ENCODE peak calls at places on chromosomes 4 and X, in nine cellular contexts. N, S, P, Y, C, B, V, W and H are unnamed samples.

GRCh38 chr4:155972098-155972497 is 18.4 kb upstream of the CTSO start:
- DNase-seq in N (no peak), S (no peak), P (peak), Y (peak), C (no peak), B (peak), V (peak), W (peak), H (peak)

GRCh38 chr4:158208931-158209640 is 1.2 kb upstream of the TMEM144 start:
- DNase-seq in N (no peak), S (no peak), P (no peak), Y (no peak), C (no peak), B (no peak), V (no peak), W (peak), H (no peak)

GRCh38 chr4:42326524-42326923 is 70.8 kb upstream of the SHISA3 start:
- DNase-seq in N (no peak), S (no peak), P (no peak), Y (no peak), C (no peak), B (no peak), V (no peak), W (no peak), H (no peak)

GRCh38 chr4:163542275-163542674 is 47.8 kb downstream of the TMA16 start:
- DNase-seq in N (no peak), S (no peak), P (peak), Y (no peak), C (no peak), B (peak), V (peak), W (peak), H (no peak)

GRCh38 chr4:102541708-102542107 is 40.5 kb downstream of the NFKB1 start:
- DNase-seq in N (no peak), S (no peak), P (no peak), Y (peak), C (no peak), B (no peak), V (no peak), W (no peak), H (no peak)

GRCh38 chr4:40621592-40622512 is 7.8 kb downstream of the RBM47 start:
- DNase-seq in N (peak), S (peak), P (peak), Y (peak), C (peak), B (peak), V (peak), W (peak), H (peak)

GRCh38 chr4:133759428-133759827 is 442.2 kb downstream of the PABPC4L start:
- DNase-seq in N (no peak), S (no peak), P (no peak), Y (no peak), C (no peak), B (no peak), V (no peak), W (no peak), H (no peak)

GRCh38 chr4:165464813-165465381 is 86.1 kb downstream of the CPE start:
- DNase-seq in N (no peak), S (no peak), P (peak), Y (peak), C (no peak), B (peak), V (peak), W (peak), H (no peak)

GRCh38 chrX:114611018-114611619 is 27.2 kb downstream of the HTR2C start:
- DNase-seq in N (peak), S (no peak), P (peak), Y (peak), C (no peak), B (peak), V (peak), W (peak), H (peak)

GRCh38 chr4:142264961-142265360 is 581.1 kb downstream of the INPP4B start:
- DNase-seq in N (no peak), S (no peak), P (peak), Y (peak), C (no peak), B (peak), V (peak), W (peak), H (no peak)

GRCh38 chr4:174930895-174931294 is 12.7 kb downstream of the ADAM29 start:
- DNase-seq in N (no peak), S (no peak), P (no peak), Y (no peak), C (no peak), B (no peak), V (no peak), W (no peak), H (no peak)

GRCh38 chr4:85759392-85759791 is 284.4 kb downstream of the ARHGAP24 start:
- DNase-seq in N (no peak), S (no peak), P (no peak), Y (no peak), C (no peak), B (no peak), V (no peak), W (no peak), H (no peak)

GRCh38 chr4:112982677-112983076 is 66.8 kb upstream of the ANK2 start:
- DNase-seq in N (no peak), S (no peak), P (peak), Y (peak), C (no peak), B (no peak), V (peak), W (peak), H (no peak)

GRCh38 chrX:16560173-16560572 is 89.8 kb upstream of the S100G start:
- DNase-seq in N (no peak), S (no peak), P (no peak), Y (no peak), C (no peak), B (no peak), V (no peak), W (no peak), H (no peak)

GRCh38 chr4:102684605-102685052 is 76.1 kb downstream of the MANBA start:
- DNase-seq in N (no peak), S (no peak), P (peak), Y (peak), C (no peak), B (peak), V (peak), W (peak), H (no peak)

GRCh38 chrX:152876931-152877840 is 20.7 kb upstream of the ZNF185 start:
- DNase-seq in N (no peak), S (no peak), P (no peak), Y (no peak), C (no peak), B (no peak), V (no peak), W (no peak), H (no peak)

GRCh38 chr4:81504685-81505598 is 33.2 kb upstream of the RASGEF1B start:
- DNase-seq in N (peak), S (peak), P (peak), Y (no peak), C (peak), B (no peak), V (no peak), W (no peak), H (peak)

GRCh38 chr4:54063737-54064316 is 578 bp downstream of the CHIC2 start:
- DNase-seq in N (peak), S (peak), P (peak), Y (peak), C (peak), B (peak), V (peak), W (no peak), H (peak)

GRCh38 chrX:70176938-70177533 is at the start of gene DGAT2L6:
- DNase-seq in N (no peak), S (no peak), P (no peak), Y (no peak), C (no peak), B (no peak), V (peak), W (peak), H (no peak)

GRCh38 chrX:122913764-122914163 is 270.3 kb upstream of the GRIA3 start:
- DNase-seq in N (no peak), S (no peak), P (no peak), Y (no peak), C (no peak), B (no peak), V (no peak), W (no peak), H (no peak)

GRCh38 chr4:89800012-89800516 is 36.9 kb downstream of the SNCA start:
- DNase-seq in N (no peak), S (no peak), P (peak), Y (no peak), C (no peak), B (peak), V (peak), W (no peak), H (no peak)

GRCh38 chrX:48493890-48494364 is 14.9 kb upstream of the PORCN start:
- DNase-seq in N (no peak), S (no peak), P (peak), Y (no peak), C (no peak), B (no peak), V (peak), W (peak), H (no peak)

GRCh38 chr4:11428701-11429571 is at the start of gene HS3ST1:
- DNase-seq in N (peak), S (peak), P (peak), Y (peak), C (peak), B (no peak), V (peak), W (peak), H (peak)

GRCh38 chr4:11426716-11427115 is 2.0 kb downstream of the HS3ST1 start:
- DNase-seq in N (no peak), S (no peak), P (no peak), Y (no peak), C (no peak), B (no peak), V (no peak), W (no peak), H (no peak)

GRCh38 chr4:11426003-11426402 is 2.7 kb downstream of the HS3ST1 start:
- DNase-seq in N (no peak), S (no peak), P (no peak), Y (no peak), C (no peak), B (no peak), V (no peak), W (no peak), H (no peak)

GRCh38 chr4:11428161-11428700 is 463 bp downstream of the HS3ST1 start:
- DNase-seq in N (no peak), S (no peak), P (no peak), Y (no peak), C (no peak), B (no peak), V (no peak), W (no peak), H (no peak)

GRCh38 chr4:11427201-11427996 is 1.3 kb downstream of the HS3ST1 start:
- DNase-seq in N (no peak), S (no peak), P (no peak), Y (no peak), C (no peak), B (no peak), V (no peak), W (no peak), H (no peak)
- H3K4me3 ChIP-seq in N (peak), S (peak), P (no peak), Y (no peak), C (peak), B (no peak), V (no peak), W (no peak), H (peak)

GRCh38 chrX:18425199-18426003 is at the start of gene CDKL5:
- DNase-seq in N (peak), S (peak), P (peak), Y (peak), C (peak), B (peak), V (peak), W (peak), H (peak)

GRCh38 chrX:18422886-18423285 is 2.5 kb upstream of the CDKL5 start:
- DNase-seq in N (no peak), S (no peak), P (peak), Y (no peak), C (no peak), B (no peak), V (peak), W (peak), H (no peak)

GRCh38 chrX:18422325-18422724 is 3.1 kb upstream of the CDKL5 start:
- DNase-seq in N (no peak), S (no peak), P (peak), Y (peak), C (no peak), B (peak), V (peak), W (peak), H (no peak)

GRCh38 chrX:18426004-18426320 is 554 bp downstream of the CDKL5 start:
- DNase-seq in N (no peak), S (no peak), P (peak), Y (no peak), C (no peak), B (no peak), V (no peak), W (no peak), H (no peak)

DNA sequence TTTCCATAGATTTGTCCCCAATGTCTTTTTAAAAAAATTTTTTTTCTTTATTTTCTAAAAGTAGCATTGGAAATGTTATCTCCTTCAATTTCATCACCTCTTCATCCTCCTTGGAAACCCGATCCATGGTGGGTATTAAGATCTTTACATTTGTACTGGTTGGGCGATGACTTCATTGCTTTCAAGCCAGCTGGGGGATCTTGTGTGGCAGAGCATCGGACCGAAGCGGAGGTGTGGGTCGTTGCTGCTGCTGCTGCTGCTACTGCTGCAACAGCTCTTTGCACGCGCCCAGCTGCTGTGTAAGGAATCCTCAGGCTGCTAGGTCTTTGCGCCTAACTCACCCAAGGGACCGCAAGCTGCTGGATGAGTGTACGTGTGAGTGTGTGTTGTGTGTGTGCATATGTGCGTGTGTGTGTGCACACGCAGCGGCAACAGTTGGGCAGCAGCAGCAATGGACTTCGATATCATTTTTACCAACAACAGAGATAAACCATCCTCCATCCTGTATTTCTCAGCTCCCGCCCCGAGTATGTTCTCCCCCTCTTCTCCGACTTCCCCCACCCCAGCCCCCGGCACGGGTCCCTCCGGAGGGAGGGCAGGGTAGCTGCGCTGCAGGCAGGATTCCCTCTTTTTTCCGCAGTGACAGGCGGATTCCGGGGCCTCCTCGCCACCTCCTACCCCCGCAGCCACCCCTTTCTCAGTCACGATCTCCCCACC is 768 bp upstream of the CDKL5 start:
- DNase-seq in N (no peak), S (no peak), P (peak), Y (peak), C (peak), B (peak), V (peak), W (peak), H (no peak)
- H3K4me3 ChIP-seq in N (peak), S (peak), P (peak), Y (peak), C (peak), B (peak), V (peak), W (peak), H (peak)

GRCh38 chrX:45788941-45789348 is 588.3 kb upstream of the DIPK2B start:
- DNase-seq in N (no peak), S (peak), P (peak), Y (no peak), C (peak), B (no peak), V (peak), W (no peak), H (no peak)
- H3K4me3 ChIP-seq in N (no peak), S (no peak), P (peak), Y (no peak), C (no peak), B (no peak), V (peak), W (peak), H (no peak)

GRCh38 chr4:86939737-86940141 is 4.9 kb downstream of the AFF1 start:
- DNase-seq in N (no peak), S (no peak), P (no peak), Y (no peak), C (no peak), B (no peak), V (no peak), W (no peak), H (no peak)
- H3K4me3 ChIP-seq in N (no peak), S (peak), P (no peak), Y (no peak), C (no peak), B (no peak), V (no peak), W (no peak), H (no peak)

DNA sequence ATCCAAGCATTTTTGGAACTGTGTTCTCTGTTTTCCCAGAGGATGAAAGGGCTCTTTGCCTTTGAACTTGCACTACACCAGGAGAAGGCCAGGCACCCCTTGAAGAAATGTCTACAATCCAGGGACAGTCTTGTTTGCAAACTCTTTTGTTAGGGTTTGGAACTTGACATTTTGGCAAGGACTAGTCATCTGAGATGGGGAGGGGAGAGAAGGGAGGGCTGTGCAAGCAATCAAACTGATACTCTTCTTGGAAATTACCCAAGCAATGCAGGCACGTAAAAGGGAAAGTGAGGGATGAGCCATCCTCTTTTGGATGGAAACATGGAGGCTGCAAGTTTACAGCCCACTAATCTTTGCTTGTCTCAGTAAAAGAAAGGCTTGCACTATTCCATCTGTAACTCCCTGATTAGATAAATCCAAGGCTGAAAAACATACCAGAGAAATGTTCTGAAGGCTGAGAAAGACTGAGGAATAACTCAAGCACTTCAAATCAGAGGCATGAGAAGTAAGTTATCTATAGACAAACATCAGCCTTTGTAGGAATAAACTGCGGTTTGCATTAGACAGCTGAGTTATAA is 140.9 kb downstream of the TSPAN5 start:
- DNase-seq in N (no peak), S (no peak), P (no peak), Y (peak), C (no peak), B (peak), V (peak), W (peak), H (no peak)
- H3K4me3 ChIP-seq in N (no peak), S (no peak), P (no peak), Y (no peak), C (no peak), B (no peak), V (no peak), W (no peak), H (no peak)

GRCh38 chrX:13028871-13029336 is 15.5 kb downstream of the FAM9C start:
- DNase-seq in N (no peak), S (no peak), P (no peak), Y (peak), C (no peak), B (no peak), V (peak), W (no peak), H (no peak)
- H3K4me3 ChIP-seq in N (no peak), S (no peak), P (peak), Y (no peak), C (no peak), B (no peak), V (no peak), W (no peak), H (no peak)